ENCODE peak calls at places on chromosomes 6 and 20, in four cellular contexts. L is GM12878, Z is K562, F is HepG2. A is an unnamed sample.

GRCh38 chr6:17601389-17601703 is 1.2 kb downstream of the FAM8A1 start:
- DNase-seq in F (no peak), Z (no peak), L (no peak), A (no peak)

GRCh38 chr20:47821481-47822100 is 36.3 kb upstream of the SULF2 start:
- DNase-seq in F (no peak), Z (no peak), L (no peak), A (peak)

GRCh38 chr20:35610833-35611427 is 4.7 kb upstream of the SPAG4 start:
- DNase-seq in L (no peak), F (no peak), Z (peak), A (no peak)

GRCh38 chr6:72580281-72580940 is 41.5 kb upstream of the KCNQ5 start:
- DNase-seq in L (no peak), Z (peak), F (peak), A (peak)

GRCh38 chr6:13911337-13911736 is 13.4 kb upstream of the RNF182 start:
- DNase-seq in L (no peak), F (no peak), Z (no peak), A (no peak)

GRCh38 chr6:13641315-13641714 is 26.2 kb downstream of the NOL7 start:
- DNase-seq in F (no peak), Z (no peak), L (no peak), A (no peak)

GRCh38 chr6:162889303-162889702 is 161.5 kb downstream of the PACRG start:
- DNase-seq in F (no peak), L (no peak), Z (no peak), A (no peak)

GRCh38 chr6:145813285-145814034 is 1.1 kb downstream of the FBXO30 start:
- DNase-seq in F (peak), L (no peak), Z (peak), A (no peak)

GRCh38 chr20:64271636-64272035 is 16.1 kb downstream of the PCMTD2 start:
- DNase-seq in Z (no peak), L (no peak), F (no peak), A (no peak)

GRCh38 chr20:52869276-52869675 is 102.9 kb upstream of the TSHZ2 start:
- DNase-seq in F (no peak), L (no peak), Z (no peak), A (no peak)

GRCh38 chr20:22471156-22471836 is 113.1 kb downstream of the FOXA2 start:
- DNase-seq in Z (no peak), F (peak), L (no peak), A (peak)

GRCh38 chr6:86526238-86526637 is 411.1 kb upstream of the HTR1E start:
- DNase-seq in L (no peak), F (no peak), Z (no peak), A (no peak)

GRCh38 chr6:161833099-161833860 is 559.4 kb upstream of the AGPAT4 start:
- DNase-seq in Z (no peak), L (no peak), F (no peak), A (no peak)

GRCh38 chr6:129730477-129731165 is 20.6 kb upstream of the ARHGAP18 start:
- DNase-seq in F (peak), Z (peak), L (no peak), A (peak)

GRCh38 chr6:124495316-124496176 is 466.7 kb upstream of the RNF217 start:
- DNase-seq in Z (no peak), L (no peak), F (no peak), A (no peak)

GRCh38 chr6:3808759-3809514 is 40.2 kb upstream of the FAM50B start:
- DNase-seq in F (peak), L (no peak), Z (no peak), A (peak)

GRCh38 chr6:95819461-95819860 is 196.3 kb upstream of the FUT9 start:
- DNase-seq in F (no peak), Z (no peak), L (no peak), A (no peak)

GRCh38 chr6:89254569-89254968 is 37.4 kb upstream of the GABRR1 start:
- DNase-seq in F (no peak), Z (no peak), L (no peak), A (no peak)

GRCh38 chr20:63846128-63846771 is 15.0 kb upstream of the ABHD16B start:
- DNase-seq in F (peak), L (no peak), Z (peak), A (peak)

GRCh38 chr6:63787021-63787420 is 151.4 kb downstream of the PHF3 start:
- DNase-seq in L (no peak), F (no peak), Z (no peak), A (no peak)

GRCh38 chr6:63785006-63785405 is 149.4 kb downstream of the PHF3 start:
- DNase-seq in F (no peak), L (no peak), Z (no peak), A (no peak)

GRCh38 chr6:63788569-63788968 is 153.0 kb downstream of the PHF3 start:
- DNase-seq in F (no peak), Z (no peak), L (no peak), A (no peak)

DNA sequence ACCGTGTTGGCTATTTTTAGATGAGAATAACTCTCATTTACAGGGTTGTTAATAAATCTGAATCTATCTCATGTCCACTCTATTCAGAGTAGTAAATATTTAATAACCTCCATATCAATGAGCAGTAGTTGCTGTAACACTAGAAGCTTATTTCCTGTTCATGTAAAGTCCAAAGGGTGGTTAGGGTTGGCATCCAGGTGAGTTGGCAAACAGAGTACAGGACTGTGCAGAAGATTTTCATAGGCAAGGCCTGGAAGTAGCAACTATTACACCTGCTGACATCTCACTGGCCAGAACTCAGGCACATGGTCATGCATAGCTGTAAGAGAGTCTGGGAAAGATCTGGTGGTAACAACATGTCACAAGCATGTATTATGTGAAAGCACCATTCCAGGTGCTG is 147.5 kb downstream of the PHF3 start:
- DNase-seq in Z (no peak), L (no peak), F (no peak), A (no peak)
- TF ChIP-seq POLR2AphosphoS2 in Z (no peak), L (no peak), F (no peak), A (no peak)

GRCh38 chr20:54475334-54476287 is at the start of gene DOK5:
- DNase-seq in F (no peak), Z (no peak), L (no peak), A (no peak)

GRCh38 chr20:54479138-54479906 is 3.9 kb downstream of the DOK5 start:
- DNase-seq in Z (peak), F (peak), L (no peak), A (no peak)

GRCh38 chr20:54477134-54477533 is 1.7 kb downstream of the DOK5 start:
- DNase-seq in L (no peak), F (no peak), Z (no peak), A (no peak)

GRCh38 chr20:54476336-54476928 is 1.0 kb downstream of the DOK5 start:
- DNase-seq in F (no peak), L (no peak), Z (no peak), A (no peak)

GRCh38 chr20:54477556-54477955 is 2.2 kb downstream of the DOK5 start:
- DNase-seq in F (no peak), Z (no peak), L (no peak), A (no peak)
- TF ChIP-seq POLR2AphosphoS2 in F (no peak), Z (no peak), L (no peak), A (no peak)

GRCh38 chr6:22409487-22409886 is 112.7 kb upstream of the PRL start:
- DNase-seq in L (no peak), Z (no peak), F (no peak), A (no peak)

GRCh38 chr6:22418714-22419113 is 121.9 kb upstream of the PRL start:
- DNase-seq in F (no peak), L (no peak), Z (no peak), A (no peak)

GRCh38 chr6:22411408-22412105 is 114.7 kb upstream of the PRL start:
- DNase-seq in L (no peak), F (no peak), Z (no peak), A (no peak)

GRCh38 chr6:22412994-22413393 is 116.2 kb upstream of the PRL start:
- DNase-seq in Z (no peak), F (no peak), L (no peak), A (no peak)

GRCh38 chr6:22413681-22414305 is 117.0 kb upstream of the PRL start:
- DNase-seq in Z (no peak), L (no peak), F (no peak), A (no peak)
- TF ChIP-seq POLR2AphosphoS2 in Z (no peak), L (no peak), F (no peak), A (no peak)

GRCh38 chr20:46013826-46014516 is 5.3 kb downstream of the MMP9 start:
- DNase-seq in L (no peak), F (peak), Z (peak), A (peak)
- TF ChIP-seq POLR2AphosphoS2 in L (no peak), F (no peak), Z (no peak), A (no peak)

GRCh38 chr6:170040115-170040500 is 250.8 kb downstream of the DLL1 start:
- DNase-seq in F (no peak), Z (no peak), L (no peak), A (no peak)
- TF ChIP-seq POLR2AphosphoS2 in F (no peak), Z (no peak), L (no peak), A (no peak)

GRCh38 chr6:41846666-41847237 is 48.4 kb downstream of the USP49 start:
- DNase-seq in F (peak), Z (peak), L (peak), A (peak)
- TF ChIP-seq POLR2AphosphoS2 in F (no peak), Z (no peak), L (no peak), A (no peak)

DNA sequence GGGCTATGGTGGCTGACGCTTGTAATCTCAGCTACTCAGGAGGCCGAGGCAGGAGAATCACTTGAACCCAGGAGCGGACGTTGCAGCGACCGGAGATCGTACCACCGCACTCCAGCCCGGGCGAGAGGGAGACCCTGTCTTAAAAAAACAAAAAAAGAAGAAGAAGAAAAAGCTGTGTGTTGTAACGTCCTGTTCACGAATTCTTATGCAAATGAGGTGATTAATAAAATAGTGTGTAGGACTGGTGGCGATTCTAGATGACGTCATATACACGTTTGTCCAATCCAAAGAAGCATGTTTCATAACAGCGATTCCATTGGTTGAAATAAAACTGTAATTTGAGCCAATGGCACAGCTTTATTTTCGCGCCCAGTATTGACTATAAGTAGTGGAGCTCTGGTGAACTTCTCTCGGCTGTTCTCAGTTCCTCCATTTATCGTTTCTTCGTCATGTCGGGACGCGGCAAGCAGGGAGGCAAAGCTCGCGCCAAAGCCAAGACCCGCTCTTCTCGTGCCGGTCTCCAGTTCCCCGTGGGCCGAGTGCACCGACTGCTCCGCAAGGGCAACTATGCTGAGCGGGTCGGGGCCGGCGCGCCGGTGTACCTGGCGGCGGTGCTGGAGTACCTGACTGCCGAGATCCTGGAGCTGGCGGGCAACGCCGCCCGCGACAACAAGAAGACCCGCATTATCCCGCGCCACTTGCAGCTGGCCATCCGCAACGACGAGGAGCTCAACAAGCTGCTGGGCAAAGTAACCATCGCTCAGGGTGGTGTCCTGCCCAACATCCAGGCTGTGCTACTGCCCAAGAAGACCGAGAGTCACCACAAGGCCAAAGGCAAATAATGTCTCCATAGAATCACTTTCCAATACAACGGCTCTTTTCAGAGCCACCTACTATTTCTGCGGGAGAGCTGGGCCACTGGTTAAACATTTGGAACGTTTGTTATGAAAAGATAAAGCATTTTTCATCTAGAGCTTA is 47.0 kb downstream of the OR2B2 start:
- DNase-seq in Z (peak), L (peak), F (peak), A (peak)
- TF ChIP-seq POLR2AphosphoS2 in Z (no peak), L (peak), F (no peak), A (no peak)

DNA sequence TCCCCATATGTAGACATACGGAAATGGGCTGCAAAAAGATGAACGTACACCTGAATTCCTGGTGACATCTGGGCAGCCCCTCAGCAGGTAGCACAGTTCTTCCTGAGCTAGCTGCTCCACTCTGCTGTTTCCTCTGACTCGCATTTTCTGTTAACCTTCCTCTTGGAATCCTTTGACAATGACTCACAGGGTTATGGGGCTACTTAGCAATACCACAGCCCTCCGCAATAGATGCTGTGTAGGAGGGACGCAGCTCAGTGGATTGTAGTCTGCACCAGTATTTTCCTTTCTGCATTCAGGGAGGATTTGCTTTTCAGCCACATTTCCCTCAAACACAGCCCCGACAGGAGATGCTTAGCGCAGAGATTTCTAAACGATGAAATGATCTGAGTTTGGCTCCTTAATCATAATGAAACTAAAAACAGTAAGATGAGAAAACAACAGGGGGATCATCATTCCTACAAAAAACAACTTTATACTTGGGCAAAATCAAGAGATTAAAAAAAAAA is 12.4 kb downstream of the BACH2 start:
- DNase-seq in L (no peak), F (no peak), Z (peak), A (peak)
- TF ChIP-seq POLR2AphosphoS2 in L (no peak), F (no peak), Z (no peak), A (no peak)

GRCh38 chr6:128173290-128173689 is 272.4 kb upstream of the THEMIS start:
- DNase-seq in L (no peak), F (no peak), Z (no peak), A (no peak)
- TF ChIP-seq POLR2AphosphoS2 in L (no peak), F (no peak), Z (no peak), A (no peak)

GRCh38 chr6:151288711-151289398 is 49.1 kb downstream of the AKAP12 start:
- DNase-seq in L (no peak), Z (no peak), F (no peak), A (no peak)
- TF ChIP-seq POLR2AphosphoS2 in L (no peak), Z (no peak), F (no peak), A (no peak)